ENCODE peak calls at places on chromosomes 13 and 19, in ten cellular contexts. One of them, this sample, is unnamed.

GRCh38 chr19:44367024-44367423 is 10.5 kb upstream of the ZNF112 start:
- DNase-seq in kidney tubule cell: no peak
- DNase-seq in EL: peak; percentile 16
- DNase-seq in memory B cell: no peak
- DNase-seq in neural crest cell: no peak
- DNase-seq in hippocampal formation: no peak
- DNase-seq in occipital lobe: no peak
- DNase-seq in fibroblast of mammary gland: peak; percentile 45
- DNase-seq in stimulated activated CD8-positive, alpha-beta memory T cell treated with anti-CD3 and anti-CD28 coated beads, Interleukin-4, amount 100 ng/mL, for 1 hour: no peak
- DNase-seq in skeletal muscle cell: no peak
- DNase-seq in this sample: no peak

GRCh38 chr19:6663236-6664187 is 6.4 kb downstream of the TNFSF14 start:
- DNase-seq in EL: no peak
- DNase-seq in neural crest cell: no peak
- DNase-seq in skeletal muscle cell: no peak
- DNase-seq in fibroblast of mammary gland: peak; percentile 26
- DNase-seq in occipital lobe: no peak
- DNase-seq in hippocampal formation: no peak
- DNase-seq in memory B cell: no peak
- DNase-seq in stimulated activated CD8-positive, alpha-beta memory T cell treated with anti-CD3 and anti-CD28 coated beads, Interleukin-4, amount 100 ng/mL, for 1 hour: no peak
- DNase-seq in kidney tubule cell: peak; percentile 39
- DNase-seq in this sample: no peak

GRCh38 chr13:59774511-59774911 is 389.2 kb downstream of the DIAPH3 start:
- DNase-seq in kidney tubule cell: peak; percentile 41
- DNase-seq in fibroblast of mammary gland: peak; percentile 61
- DNase-seq in EL: peak; percentile 84
- DNase-seq in memory B cell: no peak
- DNase-seq in neural crest cell: no peak
- DNase-seq in occipital lobe: no peak
- DNase-seq in hippocampal formation: no peak
- DNase-seq in skeletal muscle cell: peak; percentile 66
- DNase-seq in stimulated activated CD8-positive, alpha-beta memory T cell treated with anti-CD3 and anti-CD28 coated beads, Interleukin-4, amount 100 ng/mL, for 1 hour: no peak
- DNase-seq in this sample: peak; percentile 62

GRCh38 chr13:114100446-114101320 is 31.7 kb downstream of the RASA3 start:
- DNase-seq in stimulated activated CD8-positive, alpha-beta memory T cell treated with anti-CD3 and anti-CD28 coated beads, Interleukin-4, amount 100 ng/mL, for 1 hour: no peak
- DNase-seq in hippocampal formation: no peak
- DNase-seq in EL: no peak
- DNase-seq in skeletal muscle cell: no peak
- DNase-seq in fibroblast of mammary gland: no peak
- DNase-seq in kidney tubule cell: no peak
- DNase-seq in neural crest cell: no peak
- DNase-seq in memory B cell: no peak
- DNase-seq in occipital lobe: peak; percentile 47
- DNase-seq in this sample: no peak

GRCh38 chr19:15432018-15432494 is 13.3 kb upstream of the AKAP8L start:
- DNase-seq in kidney tubule cell: no peak
- DNase-seq in stimulated activated CD8-positive, alpha-beta memory T cell treated with anti-CD3 and anti-CD28 coated beads, Interleukin-4, amount 100 ng/mL, for 1 hour: no peak
- DNase-seq in neural crest cell: no peak
- DNase-seq in skeletal muscle cell: no peak
- DNase-seq in fibroblast of mammary gland: no peak
- DNase-seq in hippocampal formation: no peak
- DNase-seq in EL: no peak
- DNase-seq in memory B cell: no peak
- DNase-seq in occipital lobe: no peak
- DNase-seq in this sample: peak; percentile 25

GRCh38 chr19:51505904-51506303 is 4.3 kb upstream of the SIGLEC12 start:
- DNase-seq in EL: no peak
- DNase-seq in memory B cell: no peak
- DNase-seq in skeletal muscle cell: no peak
- DNase-seq in hippocampal formation: no peak
- DNase-seq in stimulated activated CD8-positive, alpha-beta memory T cell treated with anti-CD3 and anti-CD28 coated beads, Interleukin-4, amount 100 ng/mL, for 1 hour: no peak
- DNase-seq in occipital lobe: no peak
- DNase-seq in fibroblast of mammary gland: no peak
- DNase-seq in kidney tubule cell: no peak
- DNase-seq in neural crest cell: no peak
- DNase-seq in this sample: no peak

GRCh38 chr13:37526710-37527446 is 71.7 kb downstream of the POSTN start:
- DNase-seq in occipital lobe: no peak
- DNase-seq in hippocampal formation: no peak
- DNase-seq in neural crest cell: no peak
- DNase-seq in fibroblast of mammary gland: peak; percentile 94
- DNase-seq in memory B cell: no peak
- DNase-seq in skeletal muscle cell: peak; percentile 94
- DNase-seq in EL: no peak
- DNase-seq in kidney tubule cell: no peak
- DNase-seq in stimulated activated CD8-positive, alpha-beta memory T cell treated with anti-CD3 and anti-CD28 coated beads, Interleukin-4, amount 100 ng/mL, for 1 hour: no peak
- DNase-seq in this sample: peak; percentile 75

GRCh38 chr13:30253830-30254229 is 53.5 kb downstream of the KATNAL1 start:
- DNase-seq in EL: no peak
- DNase-seq in memory B cell: no peak
- DNase-seq in hippocampal formation: no peak
- DNase-seq in skeletal muscle cell: no peak
- DNase-seq in stimulated activated CD8-positive, alpha-beta memory T cell treated with anti-CD3 and anti-CD28 coated beads, Interleukin-4, amount 100 ng/mL, for 1 hour: no peak
- DNase-seq in neural crest cell: no peak
- DNase-seq in fibroblast of mammary gland: no peak
- DNase-seq in kidney tubule cell: no peak
- DNase-seq in occipital lobe: no peak
- DNase-seq in this sample: no peak

GRCh38 chr13:48975101-48975925 is at the start of gene FNDC3A:
- DNase-seq in fibroblast of mammary gland: peak; percentile 57
- DNase-seq in hippocampal formation: no peak
- DNase-seq in skeletal muscle cell: no peak
- DNase-seq in stimulated activated CD8-positive, alpha-beta memory T cell treated with anti-CD3 and anti-CD28 coated beads, Interleukin-4, amount 100 ng/mL, for 1 hour: peak; percentile 30
- DNase-seq in kidney tubule cell: peak; percentile 78
- DNase-seq in occipital lobe: no peak
- DNase-seq in EL: peak; percentile 68
- DNase-seq in neural crest cell: peak; percentile 14
- DNase-seq in memory B cell: no peak
- DNase-seq in this sample: peak; percentile 90

GRCh38 chr13:90485441-90485840 is 862.0 kb upstream of the MIR17HG start:
- DNase-seq in kidney tubule cell: peak; percentile 85
- DNase-seq in occipital lobe: no peak
- DNase-seq in skeletal muscle cell: peak; percentile 92
- DNase-seq in stimulated activated CD8-positive, alpha-beta memory T cell treated with anti-CD3 and anti-CD28 coated beads, Interleukin-4, amount 100 ng/mL, for 1 hour: no peak
- DNase-seq in hippocampal formation: no peak
- DNase-seq in fibroblast of mammary gland: peak; percentile 96
- DNase-seq in EL: peak; percentile 87
- DNase-seq in neural crest cell: no peak
- DNase-seq in memory B cell: no peak
- DNase-seq in this sample: peak; percentile 75

GRCh38 chr13:112532837-112533745 is 54.9 kb downstream of the TUBGCP3 start:
- DNase-seq in hippocampal formation: no peak
- DNase-seq in EL: no peak
- DNase-seq in stimulated activated CD8-positive, alpha-beta memory T cell treated with anti-CD3 and anti-CD28 coated beads, Interleukin-4, amount 100 ng/mL, for 1 hour: no peak
- DNase-seq in memory B cell: no peak
- DNase-seq in fibroblast of mammary gland: no peak
- DNase-seq in kidney tubule cell: no peak
- DNase-seq in occipital lobe: no peak
- DNase-seq in skeletal muscle cell: no peak
- DNase-seq in neural crest cell: no peak
- DNase-seq in this sample: no peak

GRCh38 chr19:17332677-17333581 is 1.7 kb downstream of the ANO8 start:
- DNase-seq in EL: peak; percentile 58
- DNase-seq in fibroblast of mammary gland: peak; percentile 63
- DNase-seq in memory B cell: no peak
- DNase-seq in stimulated activated CD8-positive, alpha-beta memory T cell treated with anti-CD3 and anti-CD28 coated beads, Interleukin-4, amount 100 ng/mL, for 1 hour: no peak
- DNase-seq in occipital lobe: no peak
- DNase-seq in neural crest cell: no peak
- DNase-seq in kidney tubule cell: peak; percentile 52
- DNase-seq in hippocampal formation: no peak
- DNase-seq in skeletal muscle cell: no peak
- DNase-seq in this sample: no peak

GRCh38 chr19:10848208-10848843 is at the start of gene C19orf38:
- DNase-seq in neural crest cell: no peak
- DNase-seq in kidney tubule cell: no peak
- DNase-seq in stimulated activated CD8-positive, alpha-beta memory T cell treated with anti-CD3 and anti-CD28 coated beads, Interleukin-4, amount 100 ng/mL, for 1 hour: no peak
- DNase-seq in occipital lobe: no peak
- DNase-seq in hippocampal formation: no peak
- DNase-seq in EL: no peak
- DNase-seq in memory B cell: no peak
- DNase-seq in fibroblast of mammary gland: no peak
- DNase-seq in skeletal muscle cell: no peak
- DNase-seq in this sample: no peak

GRCh38 chr13:66477816-66478215 is 752.3 kb downstream of the PCDH9 start:
- DNase-seq in memory B cell: no peak
- DNase-seq in occipital lobe: no peak
- DNase-seq in kidney tubule cell: no peak
- DNase-seq in neural crest cell: no peak
- DNase-seq in EL: peak; percentile 8
- DNase-seq in fibroblast of mammary gland: no peak
- DNase-seq in skeletal muscle cell: no peak
- DNase-seq in stimulated activated CD8-positive, alpha-beta memory T cell treated with anti-CD3 and anti-CD28 coated beads, Interleukin-4, amount 100 ng/mL, for 1 hour: no peak
- DNase-seq in hippocampal formation: no peak
- DNase-seq in this sample: no peak

GRCh38 chr13:47087841-47088240 is 191.0 kb upstream of the HTR2A start:
- DNase-seq in hippocampal formation: no peak
- DNase-seq in occipital lobe: no peak
- DNase-seq in neural crest cell: no peak
- DNase-seq in fibroblast of mammary gland: peak; percentile 87
- DNase-seq in skeletal muscle cell: peak; percentile 54
- DNase-seq in memory B cell: no peak
- DNase-seq in kidney tubule cell: peak; percentile 88
- DNase-seq in EL: peak; percentile 78
- DNase-seq in stimulated activated CD8-positive, alpha-beta memory T cell treated with anti-CD3 and anti-CD28 coated beads, Interleukin-4, amount 100 ng/mL, for 1 hour: no peak
- DNase-seq in this sample: peak; percentile 74

GRCh38 chr19:51799998-51800848 is 5.3 kb downstream of the FPR3 start:
- DNase-seq in skeletal muscle cell: no peak
- DNase-seq in occipital lobe: no peak
- DNase-seq in kidney tubule cell: no peak
- DNase-seq in EL: peak; percentile 17
- DNase-seq in neural crest cell: no peak
- DNase-seq in hippocampal formation: no peak
- DNase-seq in memory B cell: no peak
- DNase-seq in stimulated activated CD8-positive, alpha-beta memory T cell treated with anti-CD3 and anti-CD28 coated beads, Interleukin-4, amount 100 ng/mL, for 1 hour: no peak
- DNase-seq in fibroblast of mammary gland: peak; percentile 61
- DNase-seq in this sample: no peak

GRCh38 chr19:12828494-12828893 is 5.9 kb downstream of the RTBDN start:
- DNase-seq in fibroblast of mammary gland: peak; percentile 33
- DNase-seq in neural crest cell: no peak
- DNase-seq in skeletal muscle cell: no peak
- DNase-seq in memory B cell: no peak
- DNase-seq in EL: peak; percentile 61
- DNase-seq in stimulated activated CD8-positive, alpha-beta memory T cell treated with anti-CD3 and anti-CD28 coated beads, Interleukin-4, amount 100 ng/mL, for 1 hour: no peak
- DNase-seq in hippocampal formation: no peak
- DNase-seq in occipital lobe: no peak
- DNase-seq in kidney tubule cell: no peak
- DNase-seq in this sample: no peak

GRCh38 chr19:12666305-12667048 is at the start of the genes MAN2B1 and WDR83:
- DNase-seq in memory B cell: peak; percentile 77
- DNase-seq in skeletal muscle cell: no peak
- DNase-seq in hippocampal formation: peak; percentile 57
- DNase-seq in stimulated activated CD8-positive, alpha-beta memory T cell treated with anti-CD3 and anti-CD28 coated beads, Interleukin-4, amount 100 ng/mL, for 1 hour: peak; percentile 51
- DNase-seq in kidney tubule cell: peak; percentile 69
- DNase-seq in neural crest cell: peak; percentile 65
- DNase-seq in fibroblast of mammary gland: peak; percentile 40
- DNase-seq in occipital lobe: peak; percentile 69
- DNase-seq in EL: peak; percentile 78
- DNase-seq in this sample: peak; percentile 95

GRCh38 chr19:42281175-42282035 is 12.4 kb downstream of the CIC start:
- DNase-seq in fibroblast of mammary gland: peak; percentile 38
- DNase-seq in stimulated activated CD8-positive, alpha-beta memory T cell treated with anti-CD3 and anti-CD28 coated beads, Interleukin-4, amount 100 ng/mL, for 1 hour: no peak
- DNase-seq in skeletal muscle cell: no peak
- DNase-seq in hippocampal formation: peak; percentile 67
- DNase-seq in occipital lobe: peak; percentile 54
- DNase-seq in neural crest cell: peak; percentile 34
- DNase-seq in kidney tubule cell: no peak
- DNase-seq in memory B cell: no peak
- DNase-seq in EL: peak; percentile 47
- DNase-seq in this sample: no peak

GRCh38 chr19:44955500-44956439 is 590 bp downstream of the CLPTM1 start:
- DNase-seq in EL: no peak
- DNase-seq in neural crest cell: no peak
- DNase-seq in occipital lobe: no peak
- DNase-seq in fibroblast of mammary gland: no peak
- DNase-seq in stimulated activated CD8-positive, alpha-beta memory T cell treated with anti-CD3 and anti-CD28 coated beads, Interleukin-4, amount 100 ng/mL, for 1 hour: no peak
- DNase-seq in hippocampal formation: no peak
- DNase-seq in skeletal muscle cell: no peak
- DNase-seq in memory B cell: no peak
- DNase-seq in kidney tubule cell: peak; percentile 14
- DNase-seq in this sample: no peak

GRCh38 chr13:28043224-28043623 is 54.7 kb upstream of the URAD start:
- DNase-seq in EL: no peak
- DNase-seq in neural crest cell: no peak
- DNase-seq in kidney tubule cell: no peak
- DNase-seq in skeletal muscle cell: no peak
- DNase-seq in memory B cell: peak; percentile 23
- DNase-seq in fibroblast of mammary gland: no peak
- DNase-seq in hippocampal formation: no peak
- DNase-seq in occipital lobe: no peak
- DNase-seq in stimulated activated CD8-positive, alpha-beta memory T cell treated with anti-CD3 and anti-CD28 coated beads, Interleukin-4, amount 100 ng/mL, for 1 hour: no peak
- DNase-seq in this sample: no peak

GRCh38 chr19:55090564-55090963 is 14.9 kb downstream of the EPS8L1 start:
- DNase-seq in neural crest cell: no peak
- DNase-seq in memory B cell: no peak
- DNase-seq in hippocampal formation: no peak
- DNase-seq in kidney tubule cell: no peak
- DNase-seq in occipital lobe: no peak
- DNase-seq in fibroblast of mammary gland: no peak
- DNase-seq in skeletal muscle cell: no peak
- DNase-seq in stimulated activated CD8-positive, alpha-beta memory T cell treated with anti-CD3 and anti-CD28 coated beads, Interleukin-4, amount 100 ng/mL, for 1 hour: no peak
- DNase-seq in EL: no peak
- DNase-seq in this sample: no peak

GRCh38 chr13:24360106-24360505 is 50.7 kb downstream of the C1QTNF9 start:
- DNase-seq in kidney tubule cell: peak; percentile 63
- DNase-seq in skeletal muscle cell: no peak
- DNase-seq in stimulated activated CD8-positive, alpha-beta memory T cell treated with anti-CD3 and anti-CD28 coated beads, Interleukin-4, amount 100 ng/mL, for 1 hour: no peak
- DNase-seq in neural crest cell: no peak
- DNase-seq in fibroblast of mammary gland: no peak
- DNase-seq in hippocampal formation: no peak
- DNase-seq in EL: no peak
- DNase-seq in occipital lobe: no peak
- DNase-seq in memory B cell: no peak
- DNase-seq in this sample: no peak